ENCODE peak calls at places on chromosomes 4 and X, in ten cellular contexts. T, Q, O, U, K, Z, L, F, S and A are unnamed samples.

GRCh38 chr4:40325406-40326019 is 9.6 kb upstream of the CHRNA9 start:
- DNase-seq in Z (no peak), L (no peak), O (no peak), F (no peak), Q (peak), K (no peak), U (no peak), S (no peak), T (no peak), A (peak)

GRCh38 chr4:186201535-186202230 is 10.3 kb downstream of the CYP4V2 start:
- DNase-seq in O (no peak), S (no peak), Z (peak), L (no peak), F (peak), K (peak), U (no peak), T (no peak), Q (peak), A (peak)

GRCh38 chrX:17608898-17609297 is 128.4 kb upstream of the SCML1 start:
- DNase-seq in K (no peak), Z (no peak), L (no peak), T (no peak), U (no peak), F (no peak), Q (no peak), S (no peak), O (no peak), A (no peak)

GRCh38 chr4:99076292-99076976 is 12.2 kb downstream of the ADH5 start:
- DNase-seq in T (no peak), U (no peak), Z (no peak), F (no peak), S (no peak), K (no peak), L (no peak), Q (no peak), O (no peak), A (no peak)

GRCh38 chr4:154329268-154329858 is 162.2 kb downstream of the DCHS2 start:
- DNase-seq in K (no peak), S (no peak), L (no peak), F (no peak), T (no peak), O (no peak), Q (peak), U (no peak), Z (no peak), A (no peak)

GRCh38 chr4:185461565-185461964 is 10.0 kb downstream of the CCDC110 start:
- DNase-seq in L (no peak), S (no peak), Q (no peak), F (no peak), U (no peak), Z (no peak), K (no peak), T (no peak), O (no peak), A (no peak)

GRCh38 chr4:70133473-70133872 is 20.6 kb upstream of the PRR27 start:
- DNase-seq in U (no peak), L (no peak), Q (no peak), S (no peak), K (no peak), F (no peak), O (no peak), Z (no peak), T (no peak), A (no peak)

GRCh38 chr4:39932776-39933402 is 44.8 kb downstream of the PDS5A start:
- DNase-seq in Z (peak), F (no peak), O (no peak), K (no peak), Q (no peak), L (no peak), S (no peak), U (peak), T (no peak), A (no peak)

GRCh38 chr4:117588771-117589170 is 445.5 kb upstream of the NDST3 start:
- DNase-seq in Q (no peak), T (no peak), U (no peak), L (no peak), S (no peak), Z (no peak), F (no peak), O (no peak), K (no peak), A (no peak)

GRCh38 chrX:30612250-30612655 is 34.7 kb upstream of the TASL start:
- DNase-seq in F (no peak), U (no peak), L (no peak), O (no peak), Q (no peak), T (no peak), S (no peak), K (no peak), Z (no peak), A (no peak)

GRCh38 chr4:100421356-100421978 is 96.4 kb downstream of the EMCN start:
- DNase-seq in U (no peak), L (no peak), K (no peak), T (no peak), Q (peak), F (no peak), Z (no peak), O (no peak), S (no peak), A (no peak)

GRCh38 chr4:162610116-162610515 is 446.3 kb upstream of the FSTL5 start:
- DNase-seq in T (no peak), F (no peak), U (no peak), S (no peak), Q (no peak), K (no peak), O (no peak), Z (no peak), L (no peak), A (no peak)

GRCh38 chr4:8188743-8189550 is 10.1 kb upstream of the SH3TC1 start:
- DNase-seq in K (peak), F (no peak), Z (no peak), U (no peak), T (peak), L (no peak), Q (peak), S (no peak), O (peak), A (no peak)

GRCh38 chr4:98586634-98587354 is 71.6 kb downstream of the TSPAN5 start:
- DNase-seq in K (no peak), Z (no peak), F (no peak), Q (no peak), L (no peak), T (no peak), U (no peak), S (no peak), O (no peak), A (no peak)

GRCh38 chrX:9794495-9794894 is 8.3 kb downstream of the SHROOM2 start:
- DNase-seq in T (no peak), Q (no peak), K (no peak), S (no peak), O (no peak), U (no peak), Z (no peak), F (no peak), L (no peak), A (no peak)

GRCh38 chr4:146095091-146095690 is 80.3 kb upstream of the LSM6 start:
- DNase-seq in L (no peak), T (no peak), K (no peak), O (no peak), Z (no peak), S (no peak), F (no peak), Q (peak), U (no peak), A (peak)

GRCh38 chr4:122700178-122700725 is 32.3 kb upstream of the BBS12 start:
- DNase-seq in Z (no peak), U (no peak), Q (peak), S (no peak), L (no peak), O (peak), F (no peak), T (no peak), K (peak), A (no peak)

GRCh38 chrX:96373047-96373355 is 311.6 kb upstream of the DIAPH2 start:
- DNase-seq in O (no peak), U (no peak), F (no peak), K (no peak), L (no peak), T (no peak), S (no peak), Q (no peak), Z (no peak), A (no peak)

GRCh38 chrX:68647156-68647957 is at the start of gene STARD8:
- DNase-seq in T (no peak), L (peak), K (peak), Z (no peak), S (no peak), Q (peak), O (peak), U (no peak), F (peak), A (peak)

GRCh38 chr4:20253272-20253798 is 1.6 kb downstream of the SLIT2 start:
- DNase-seq in Z (peak), K (no peak), S (no peak), F (no peak), L (no peak), U (no peak), O (no peak), Q (no peak), T (peak), A (peak)

GRCh38 chr4:10808591-10808990 is 124.0 kb upstream of the CLNK start:
- DNase-seq in Z (no peak), O (no peak), Q (peak), U (no peak), K (peak), S (no peak), L (peak), T (peak), F (no peak), A (no peak)

GRCh38 chr4:84578540-84579409 is 4.2 kb upstream of the CDS1 start:
- DNase-seq in Z (no peak), Q (peak), U (no peak), T (no peak), L (no peak), S (no peak), K (no peak), O (no peak), F (no peak), A (peak)

GRCh38 chr4:46931981-46932380 is 22.9 kb upstream of the COX7B2 start:
- DNase-seq in L (no peak), U (no peak), O (no peak), Z (peak), S (no peak), Q (peak), T (no peak), F (peak), K (no peak), A (peak)

GRCh38 chrX:39631275-39631674 is 466.5 kb downstream of the BCOR start:
- DNase-seq in T (no peak), O (no peak), U (no peak), Z (no peak), S (no peak), Q (no peak), K (no peak), F (no peak), L (no peak), A (no peak)

DNA sequence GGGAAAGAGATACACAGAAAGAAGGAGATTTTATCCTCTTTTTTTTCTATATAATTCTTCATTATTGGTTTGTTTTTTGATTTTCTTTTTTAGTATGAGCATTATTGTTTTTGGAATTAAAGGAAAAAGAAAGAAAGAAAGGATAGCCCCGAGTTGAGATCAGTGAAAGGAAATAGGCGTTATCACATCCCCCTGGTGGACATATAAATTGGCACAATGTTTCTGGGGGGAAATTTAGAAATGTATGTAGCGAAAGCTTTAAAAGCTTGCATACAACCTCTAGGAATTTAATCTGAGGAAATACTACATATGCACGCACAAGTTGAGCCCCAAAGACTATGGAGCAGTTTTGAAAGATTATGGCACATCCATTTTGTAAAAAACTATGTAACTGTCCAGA is 226.3 kb upstream of the LDB2 start:
- DNase-seq in O (no peak), L (no peak), U (no peak), Z (no peak), T (no peak), S (no peak), Q (no peak), F (no peak), K (no peak), A (no peak)
- TF ChIP-seq CTCF in O (no peak), L (no peak), U (peak), Z (peak), T (no peak), S (no peak), Q (peak), F (peak), K (no peak), A (peak)

DNA sequence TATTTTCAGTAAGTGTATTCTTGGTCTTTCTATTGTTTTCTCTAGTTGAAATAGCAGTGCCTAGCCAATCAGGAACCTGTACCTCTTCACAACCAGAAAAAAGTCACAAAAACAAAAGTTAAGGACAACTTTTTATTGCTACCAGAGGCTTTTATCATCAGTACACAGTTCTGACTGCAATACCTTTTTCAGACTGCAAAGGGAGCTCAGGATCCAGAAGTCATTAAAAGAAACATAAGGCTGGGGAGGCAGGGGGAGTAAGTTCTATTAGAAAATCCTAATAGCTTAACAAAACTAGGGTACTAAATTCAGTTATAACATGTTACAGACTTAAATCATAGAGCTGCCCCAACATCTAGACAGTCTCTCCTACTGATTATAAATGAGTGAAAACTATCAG is 28.8 kb downstream of the CCNI start:
- DNase-seq in K (no peak), T (no peak), Q (peak), S (no peak), U (no peak), O (no peak), Z (no peak), F (no peak), L (no peak), A (no peak)
- TF ChIP-seq CTCF in K (peak), T (peak), Q (peak), S (peak), U (peak), O (no peak), Z (peak), F (peak), L (no peak), A (peak)

DNA sequence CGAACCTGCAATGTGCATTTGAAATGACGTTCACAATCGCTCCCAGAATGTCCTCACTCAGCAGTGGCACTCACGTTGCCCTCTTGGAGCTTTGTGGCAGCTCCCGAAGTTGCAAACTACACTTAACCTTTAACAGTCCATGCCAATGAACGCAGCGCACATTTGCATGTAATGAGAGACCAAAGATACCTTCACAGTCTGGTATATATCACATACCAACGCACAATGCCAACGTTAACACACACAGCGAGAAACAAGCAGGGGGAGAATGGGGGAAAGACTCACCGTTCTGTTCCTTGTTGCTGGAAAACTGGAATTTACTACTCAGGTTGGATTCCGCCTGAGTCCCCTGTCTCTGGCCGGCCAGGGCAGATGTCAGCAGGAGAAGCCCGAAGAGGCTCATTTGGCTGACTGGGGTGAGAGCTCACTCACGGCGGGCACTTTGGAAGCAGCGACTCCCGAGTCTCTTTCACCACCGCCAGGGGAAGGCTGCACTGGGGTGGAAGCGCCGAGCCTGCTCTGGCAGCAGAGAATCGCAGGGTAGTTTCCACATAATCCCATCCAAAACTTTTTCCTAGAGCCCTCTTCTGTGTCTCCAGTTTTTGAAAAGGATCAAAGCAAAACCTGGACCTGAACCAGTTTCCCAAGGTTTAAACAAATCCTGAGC is 965 bp downstream of the PDGFC start:
- DNase-seq in F (peak), L (no peak), K (peak), T (peak), S (no peak), Q (peak), O (peak), U (peak), Z (no peak), A (peak)
- TF ChIP-seq CTCF in F (peak), L (peak), K (peak), T (peak), S (peak), Q (peak), O (peak), U (peak), Z (no peak), A (peak)

GRCh38 chrX:33324099-33324498 is 112.8 kb upstream of the DMD start:
- DNase-seq in Z (no peak), Q (no peak), L (no peak), T (no peak), O (no peak), U (no peak), K (no peak), F (no peak), S (no peak), A (no peak)
- TF ChIP-seq CTCF in Z (no peak), Q (no peak), L (no peak), T (peak), O (no peak), U (peak), K (no peak), F (peak), S (no peak), A (peak)

DNA sequence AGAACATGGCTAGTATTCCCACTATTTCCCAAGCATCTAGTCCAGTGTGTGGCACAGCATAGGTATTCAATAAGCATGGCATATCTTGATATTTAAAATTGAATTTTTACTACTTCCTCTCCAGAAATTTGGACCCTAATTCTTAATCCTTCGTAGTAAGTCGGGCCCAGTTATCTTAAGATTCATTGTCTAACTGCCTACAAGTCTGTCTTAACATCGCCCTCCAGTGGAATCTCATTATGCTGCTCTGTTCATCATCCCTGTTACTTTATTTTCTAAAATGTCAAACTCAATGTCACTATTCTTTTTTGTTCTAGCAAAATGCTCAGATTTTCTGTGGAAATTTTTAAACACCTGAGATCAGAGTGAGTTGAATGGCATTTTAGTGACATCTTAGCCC is 606.2 kb downstream of the KLHL13 start:
- DNase-seq in U (no peak), Z (no peak), K (no peak), Q (no peak), L (no peak), S (no peak), F (no peak), O (no peak), T (no peak), A (no peak)
- TF ChIP-seq CTCF in U (peak), Z (no peak), K (no peak), Q (no peak), L (no peak), S (no peak), F (peak), O (no peak), T (no peak), A (peak)

GRCh38 chrX:48902776-48903175 is 5.0 kb downstream of the PQBP1 start:
- DNase-seq in Q (no peak), T (no peak), K (no peak), F (no peak), L (no peak), S (no peak), U (no peak), Z (no peak), O (no peak), A (no peak)
- TF ChIP-seq CTCF in Q (no peak), T (no peak), K (no peak), F (no peak), L (no peak), S (no peak), U (no peak), Z (no peak), O (no peak), A (no peak)

DNA sequence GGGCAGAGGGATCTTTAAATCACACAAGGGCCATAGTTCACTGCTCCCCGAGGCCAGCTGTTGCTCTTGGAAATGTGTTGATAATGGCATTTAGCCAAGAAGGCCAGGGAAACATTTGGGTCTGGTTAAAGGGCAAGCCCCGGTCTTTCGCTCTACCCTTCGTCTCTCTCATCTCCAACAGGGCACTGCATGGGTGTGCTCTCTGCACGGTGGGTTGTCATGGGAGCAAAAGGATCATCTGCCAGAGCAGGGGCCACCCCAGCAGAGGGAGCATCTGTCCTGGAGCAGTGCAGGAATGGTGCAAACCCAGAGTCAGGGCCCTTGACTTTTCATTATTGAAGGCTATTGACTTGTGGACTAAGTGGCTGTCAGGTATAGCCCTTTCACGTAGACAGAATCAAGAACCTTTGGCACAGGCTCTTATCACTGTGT is 22.7 kb upstream of the PGRMC2 start:
- DNase-seq in O (peak), Z (no peak), K (peak), U (no peak), F (peak), S (no peak), T (no peak), Q (peak), L (no peak), A (no peak)
- TF ChIP-seq CTCF in O (peak), Z (no peak), K (peak), U (peak), F (peak), S (peak), T (peak), Q (peak), L (no peak), A (no peak)

DNA sequence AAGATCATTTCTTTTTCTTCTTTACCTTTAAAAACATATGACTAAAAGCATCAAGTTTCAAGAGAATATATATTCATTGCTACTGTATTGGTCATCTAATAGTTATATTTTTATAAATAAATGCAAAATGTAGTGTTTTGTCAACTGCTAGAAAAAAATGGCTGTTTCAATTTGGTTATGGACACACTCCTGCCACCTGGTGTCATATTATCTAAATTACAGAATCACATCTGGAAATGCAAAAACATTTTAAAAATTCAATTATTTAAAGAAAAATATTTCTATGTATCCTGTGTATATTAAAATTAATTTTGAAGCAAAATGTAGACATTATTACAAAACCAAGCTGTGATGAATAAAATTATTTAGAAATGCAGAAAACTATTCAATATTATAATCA is 329.4 kb upstream of the PCDH18 start:
- DNase-seq in Z (no peak), S (no peak), L (no peak), K (no peak), U (no peak), F (no peak), T (no peak), Q (peak), O (no peak), A (no peak)
- TF ChIP-seq CTCF in Z (peak), S (peak), L (peak), K (peak), U (peak), F (peak), T (peak), Q (peak), O (no peak), A (peak)